ENCODE peak calls at places on chromosome 15, in seven cellular contexts. One of them, this sample, is unnamed. For H3K27me3, the result is how much of the 10 kb centered on the place peaks cover.

GRCh38 chr15:80778621-80778963 is 578 bp upstream of the CEMIP start:
- DNase-seq in psoas muscle: no peak
- DNase-seq in stomach: no peak
- DNase-seq in bronchial epithelial cell: no peak
- DNase-seq in endothelial cell of umbilical vein: peak
- DNase-seq in sigmoid colon: no peak
- DNase-seq in uterus: no peak
- DNase-seq in this sample: no peak

GRCh38 chr15:50798684-50799083 is 33.2 kb upstream of the SPPL2A start:
- DNase-seq in psoas muscle: peak
- DNase-seq in stomach: no peak
- DNase-seq in bronchial epithelial cell: peak
- DNase-seq in endothelial cell of umbilical vein: peak
- DNase-seq in sigmoid colon: no peak
- DNase-seq in uterus: no peak
- DNase-seq in this sample: peak

GRCh38 chr15:86329311-86330013 is 249.8 kb downstream of the AGBL1 start:
- DNase-seq in psoas muscle: no peak
- DNase-seq in stomach: no peak
- DNase-seq in bronchial epithelial cell: no peak
- DNase-seq in endothelial cell of umbilical vein: no peak
- DNase-seq in sigmoid colon: no peak
- DNase-seq in uterus: no peak
- DNase-seq in this sample: no peak

GRCh38 chr15:75650908-75651809 is 3.4 kb downstream of the SNX33 start:
- DNase-seq in psoas muscle: peak
- DNase-seq in stomach: peak
- DNase-seq in bronchial epithelial cell: no peak
- DNase-seq in endothelial cell of umbilical vein: peak
- DNase-seq in sigmoid colon: peak
- DNase-seq in uterus: no peak
- DNase-seq in this sample: no peak

GRCh38 chr15:66789029-66790025 is 87.3 kb downstream of the SMAD6 start:
- DNase-seq in psoas muscle: peak
- DNase-seq in stomach: peak
- DNase-seq in bronchial epithelial cell: peak
- DNase-seq in endothelial cell of umbilical vein: peak
- DNase-seq in sigmoid colon: no peak
- DNase-seq in uterus: no peak
- DNase-seq in this sample: no peak

GRCh38 chr15:44087578-44088190 is 107.4 kb downstream of the FRMD5 start:
- DNase-seq in psoas muscle: no peak
- DNase-seq in stomach: no peak
- DNase-seq in bronchial epithelial cell: peak
- DNase-seq in endothelial cell of umbilical vein: peak
- DNase-seq in sigmoid colon: no peak
- DNase-seq in uterus: no peak
- DNase-seq in this sample: no peak

GRCh38 chr15:34799149-34799824 is 3.9 kb upstream of the ACTC1 start:
- DNase-seq in psoas muscle: peak
- DNase-seq in stomach: peak
- DNase-seq in bronchial epithelial cell: no peak
- DNase-seq in endothelial cell of umbilical vein: no peak
- DNase-seq in sigmoid colon: no peak
- DNase-seq in uterus: no peak
- DNase-seq in this sample: no peak

GRCh38 chr15:99507016-99507731 is 58.6 kb upstream of the MEF2A start:
- DNase-seq in psoas muscle: no peak
- DNase-seq in stomach: no peak
- DNase-seq in bronchial epithelial cell: no peak
- DNase-seq in endothelial cell of umbilical vein: peak
- DNase-seq in sigmoid colon: no peak
- DNase-seq in uterus: peak
- DNase-seq in this sample: no peak

GRCh38 chr15:84749111-84749991 is 959 bp downstream of the ZNF592 start:
- DNase-seq in psoas muscle: peak
- DNase-seq in stomach: peak
- DNase-seq in bronchial epithelial cell: no peak
- DNase-seq in endothelial cell of umbilical vein: peak
- DNase-seq in sigmoid colon: peak
- DNase-seq in uterus: peak
- DNase-seq in this sample: peak

GRCh38 chr15:100740105-100740504 is 137.7 kb downstream of the ASB7 start:
- DNase-seq in psoas muscle: no peak
- DNase-seq in stomach: no peak
- DNase-seq in bronchial epithelial cell: no peak
- DNase-seq in endothelial cell of umbilical vein: no peak
- DNase-seq in sigmoid colon: no peak
- DNase-seq in uterus: no peak
- DNase-seq in this sample: no peak

GRCh38 chr15:67033012-67033411 is 32.4 kb upstream of the SMAD3 start:
- DNase-seq in psoas muscle: no peak
- DNase-seq in stomach: no peak
- DNase-seq in bronchial epithelial cell: no peak
- DNase-seq in endothelial cell of umbilical vein: no peak
- DNase-seq in sigmoid colon: no peak
- DNase-seq in uterus: no peak
- DNase-seq in this sample: no peak

GRCh38 chr15:78205337-78205736 is 29.0 kb downstream of the ACSBG1 start:
- DNase-seq in psoas muscle: no peak
- DNase-seq in stomach: no peak
- DNase-seq in bronchial epithelial cell: no peak
- DNase-seq in endothelial cell of umbilical vein: no peak
- DNase-seq in sigmoid colon: no peak
- DNase-seq in uterus: no peak
- DNase-seq in this sample: peak

GRCh38 chr15:100665570-100665969 is 63.2 kb downstream of the ASB7 start:
- DNase-seq in psoas muscle: no peak
- DNase-seq in stomach: no peak
- DNase-seq in bronchial epithelial cell: peak
- DNase-seq in endothelial cell of umbilical vein: no peak
- DNase-seq in sigmoid colon: peak
- DNase-seq in uterus: peak
- DNase-seq in this sample: no peak

GRCh38 chr15:44289352-44289790 is 852 bp downstream of the GOLM2 start:
- DNase-seq in psoas muscle: no peak
- DNase-seq in stomach: no peak
- DNase-seq in bronchial epithelial cell: peak
- DNase-seq in endothelial cell of umbilical vein: peak
- DNase-seq in sigmoid colon: no peak
- DNase-seq in uterus: no peak
- DNase-seq in this sample: no peak

GRCh38 chr15:99631256-99631655 is 65.5 kb downstream of the MEF2A start:
- DNase-seq in psoas muscle: no peak
- DNase-seq in stomach: no peak
- DNase-seq in bronchial epithelial cell: no peak
- DNase-seq in endothelial cell of umbilical vein: peak
- DNase-seq in sigmoid colon: no peak
- DNase-seq in uterus: no peak
- DNase-seq in this sample: no peak

GRCh38 chr15:83178869-83179325 is 28.7 kb downstream of the HDGFL3 start:
- DNase-seq in psoas muscle: no peak
- DNase-seq in stomach: no peak
- DNase-seq in bronchial epithelial cell: no peak
- DNase-seq in endothelial cell of umbilical vein: no peak
- DNase-seq in sigmoid colon: no peak
- DNase-seq in uterus: no peak
- DNase-seq in this sample: no peak

GRCh38 chr15:74269362-74270035 is 33.4 kb downstream of the CCDC33 start:
- DNase-seq in psoas muscle: no peak
- DNase-seq in stomach: no peak
- DNase-seq in bronchial epithelial cell: no peak
- DNase-seq in endothelial cell of umbilical vein: no peak
- DNase-seq in sigmoid colon: no peak
- DNase-seq in uterus: no peak
- DNase-seq in this sample: no peak

GRCh38 chr15:55758580-55758986 is 15.6 kb upstream of the PRTG start:
- DNase-seq in psoas muscle: no peak
- DNase-seq in stomach: no peak
- DNase-seq in bronchial epithelial cell: no peak
- DNase-seq in endothelial cell of umbilical vein: no peak
- DNase-seq in sigmoid colon: no peak
- DNase-seq in uterus: no peak
- DNase-seq in this sample: no peak

GRCh38 chr15:51374131-51374530 is 32.7 kb downstream of the GLDN start:
- DNase-seq in psoas muscle: no peak
- DNase-seq in stomach: no peak
- DNase-seq in bronchial epithelial cell: no peak
- DNase-seq in endothelial cell of umbilical vein: no peak
- DNase-seq in sigmoid colon: no peak
- DNase-seq in uterus: no peak
- DNase-seq in this sample: no peak

GRCh38 chr15:89654311-89654761 is 931 bp downstream of the KIF7 start:
- DNase-seq in psoas muscle: no peak
- DNase-seq in stomach: no peak
- DNase-seq in bronchial epithelial cell: peak
- DNase-seq in endothelial cell of umbilical vein: no peak
- DNase-seq in sigmoid colon: peak
- DNase-seq in uterus: no peak
- DNase-seq in this sample: no peak

GRCh38 chr15:70133296-70133695 is 35.6 kb upstream of the TLE3 start:
- DNase-seq in psoas muscle: no peak
- DNase-seq in stomach: peak
- DNase-seq in bronchial epithelial cell: no peak
- DNase-seq in endothelial cell of umbilical vein: no peak
- DNase-seq in sigmoid colon: no peak
- DNase-seq in uterus: no peak
- DNase-seq in this sample: no peak
- H3K27me3 ChIP-seq in psoas muscle: under half
- H3K27me3 ChIP-seq in stomach: under half
- H3K27me3 ChIP-seq in bronchial epithelial cell: under half
- H3K27me3 ChIP-seq in endothelial cell of umbilical vein: under half
- H3K27me3 ChIP-seq in sigmoid colon: under half
- H3K27me3 ChIP-seq in uterus: under half
- H3K27me3 ChIP-seq in this sample: under half

DNA sequence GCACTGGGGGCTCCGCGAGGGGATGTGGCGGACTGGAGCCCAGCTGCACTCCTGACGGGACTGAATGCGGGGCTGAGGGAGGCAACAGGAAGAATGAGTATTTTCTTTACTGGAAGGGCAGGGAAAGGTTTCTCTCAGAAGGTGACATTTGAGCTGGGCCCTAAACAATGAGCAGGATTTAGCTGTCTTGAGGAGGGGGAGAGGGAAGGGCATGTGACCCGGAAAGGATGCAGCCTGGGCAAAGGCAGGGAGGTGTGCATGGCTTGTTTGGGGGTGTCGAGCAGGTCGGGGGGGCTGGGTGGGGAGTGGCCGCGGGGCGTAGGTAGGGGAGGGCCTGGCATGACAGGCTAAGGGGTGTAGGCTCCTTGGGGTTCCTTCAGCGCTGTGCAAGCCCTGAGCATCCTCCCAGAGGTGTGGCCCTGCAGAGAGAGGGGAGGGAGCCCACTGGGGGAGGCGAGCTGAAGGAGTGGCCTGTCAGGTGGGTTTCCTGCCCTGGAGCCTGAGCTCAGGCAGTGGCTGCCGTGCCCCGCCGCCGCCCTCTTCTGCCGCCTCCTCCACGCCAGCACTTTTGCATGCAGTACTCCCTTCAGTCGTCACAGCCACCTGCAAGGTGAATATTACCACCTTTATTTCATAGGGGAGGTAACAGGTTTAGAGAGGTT is 17.2 kb upstream of the ANKDD1A start:
- DNase-seq in psoas muscle: peak
- DNase-seq in stomach: peak
- DNase-seq in bronchial epithelial cell: no peak
- DNase-seq in endothelial cell of umbilical vein: no peak
- DNase-seq in sigmoid colon: peak
- DNase-seq in uterus: no peak
- DNase-seq in this sample: peak
- TF ChIP-seq CTCF in psoas muscle: no peak
- TF ChIP-seq CTCF in stomach: no peak
- TF ChIP-seq CTCF in bronchial epithelial cell: no peak
- TF ChIP-seq CTCF in endothelial cell of umbilical vein: no peak
- TF ChIP-seq CTCF in sigmoid colon: no peak
- TF ChIP-seq CTCF in uterus: no peak
- TF ChIP-seq CTCF in this sample: no peak

GRCh38 chr15:95362306-95362705 is 968.2 kb upstream of the NR2F2 start:
- DNase-seq in psoas muscle: no peak
- DNase-seq in stomach: no peak
- DNase-seq in bronchial epithelial cell: no peak
- DNase-seq in endothelial cell of umbilical vein: peak
- DNase-seq in sigmoid colon: no peak
- DNase-seq in uterus: no peak
- DNase-seq in this sample: no peak

GRCh38 chr15:95363636-95364035 is 966.9 kb upstream of the NR2F2 start:
- DNase-seq in psoas muscle: no peak
- DNase-seq in stomach: no peak
- DNase-seq in bronchial epithelial cell: peak
- DNase-seq in endothelial cell of umbilical vein: peak
- DNase-seq in sigmoid colon: no peak
- DNase-seq in uterus: no peak
- DNase-seq in this sample: no peak

GRCh38 chr15:95369202-95369601 is 961.3 kb upstream of the NR2F2 start:
- DNase-seq in psoas muscle: no peak
- DNase-seq in stomach: no peak
- DNase-seq in bronchial epithelial cell: no peak
- DNase-seq in endothelial cell of umbilical vein: no peak
- DNase-seq in sigmoid colon: no peak
- DNase-seq in uterus: no peak
- DNase-seq in this sample: no peak

GRCh38 chr15:95368211-95368610 is 962.3 kb upstream of the NR2F2 start:
- DNase-seq in psoas muscle: no peak
- DNase-seq in stomach: no peak
- DNase-seq in bronchial epithelial cell: no peak
- DNase-seq in endothelial cell of umbilical vein: peak
- DNase-seq in sigmoid colon: no peak
- DNase-seq in uterus: no peak
- DNase-seq in this sample: no peak

GRCh38 chr15:95365615-95366107 is 964.8 kb upstream of the NR2F2 start:
- DNase-seq in psoas muscle: no peak
- DNase-seq in stomach: no peak
- DNase-seq in bronchial epithelial cell: no peak
- DNase-seq in endothelial cell of umbilical vein: peak
- DNase-seq in sigmoid colon: no peak
- DNase-seq in uterus: peak
- DNase-seq in this sample: no peak
- H3K27me3 ChIP-seq in psoas muscle: under half
- H3K27me3 ChIP-seq in stomach: under half
- H3K27me3 ChIP-seq in bronchial epithelial cell: under half
- H3K27me3 ChIP-seq in endothelial cell of umbilical vein: under half
- H3K27me3 ChIP-seq in sigmoid colon: under half
- H3K27me3 ChIP-seq in uterus: under half
- H3K27me3 ChIP-seq in this sample: under half

DNA sequence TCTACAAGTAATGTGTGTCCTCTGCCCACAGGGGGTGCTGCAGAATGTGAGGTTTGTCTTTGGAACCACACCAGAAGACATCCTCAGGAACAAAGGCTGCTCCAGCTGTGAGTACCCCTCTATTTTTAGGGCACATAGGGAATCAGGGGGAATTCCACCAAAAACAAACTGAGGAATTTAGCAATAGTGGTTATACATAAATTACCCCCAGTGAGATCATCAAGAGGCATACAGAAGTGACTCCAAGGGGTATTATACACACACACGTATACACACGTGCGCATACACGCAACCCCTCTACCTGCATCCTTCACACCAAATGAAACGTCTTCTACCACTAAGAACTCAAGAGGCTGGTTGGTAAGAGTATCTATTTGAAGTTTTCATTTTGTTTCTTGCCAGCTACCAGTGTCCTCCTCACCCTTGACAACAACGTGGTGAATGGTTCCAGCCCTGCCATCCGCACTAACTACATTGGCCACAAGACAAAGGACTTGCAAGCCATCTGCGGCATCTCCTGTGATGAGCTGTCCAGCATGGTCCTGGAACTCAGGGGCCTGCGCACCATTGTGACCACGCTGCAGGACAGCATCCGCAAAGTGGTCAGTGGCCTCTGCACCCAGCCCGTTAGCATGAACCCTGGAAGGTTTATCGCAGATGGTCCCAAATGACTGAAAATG is 2.8 kb downstream of the THBS1 start:
- DNase-seq in psoas muscle: no peak
- DNase-seq in stomach: no peak
- DNase-seq in bronchial epithelial cell: peak
- DNase-seq in endothelial cell of umbilical vein: peak
- DNase-seq in sigmoid colon: peak
- DNase-seq in uterus: no peak
- DNase-seq in this sample: no peak
- TF ChIP-seq CTCF in psoas muscle: no peak
- TF ChIP-seq CTCF in stomach: no peak
- TF ChIP-seq CTCF in bronchial epithelial cell: peak
- TF ChIP-seq CTCF in endothelial cell of umbilical vein: peak
- TF ChIP-seq CTCF in sigmoid colon: peak
- TF ChIP-seq CTCF in uterus: peak
- TF ChIP-seq CTCF in this sample: peak

This sample was measured in prostate gland.